ENCODE peak calls at places on chromosomes 16 and 17, in eight cellular contexts. P is ascending aorta; D is lower leg skin; L is CD4-positive, alpha-beta memory T cell; E is OCI-LY7; G is uterus; C is neural progenitor cell; M is right atrium auricular region. H is an unnamed sample.

GRCh38 chr17:39114744-39115534 is 36.5 kb downstream of the PLXDC1 start:
- DNase-seq in P (no peak), D (no peak), L (no peak), E (no peak), G (peak; percentile 41), C (no peak), M (no peak), H (no peak)

GRCh38 chr16:71781741-71782140 is 26.9 kb downstream of the AP1G1 start:
- DNase-seq in P (no peak), D (no peak), L (no peak), E (no peak), G (no peak), C (no peak), M (no peak), H (no peak)

GRCh38 chr17:82151106-82151957 is 53.3 kb upstream of the FASN start:
- DNase-seq in P (no peak), D (no peak), L (no peak), E (no peak), G (no peak), C (no peak), M (no peak), H (no peak)

GRCh38 chr17:79176792-79177601 is 102.4 kb downstream of the ENGASE start:
- DNase-seq in P (no peak), D (no peak), L (no peak), E (no peak), G (no peak), C (peak; percentile 51), M (no peak), H (no peak)

GRCh38 chr16:1530883-1531637 is 2.4 kb upstream of the TMEM204 start:
- DNase-seq in P (peak; percentile 80), D (peak; percentile 66), L (no peak), E (no peak), G (peak; percentile 74), C (no peak), M (peak; percentile 82), H (no peak)

GRCh38 chr17:32240745-32241144 is 24.9 kb upstream of the RHBDL3 start:
- DNase-seq in P (no peak), D (no peak), L (no peak), E (no peak), G (no peak), C (no peak), M (no peak), H (no peak)

GRCh38 chr17:78117027-78117981 is 11.3 kb downstream of the TMC6 start:
- DNase-seq in P (no peak), D (no peak), L (no peak), E (peak; percentile 54), G (peak; percentile 14), C (peak; percentile 50), M (no peak), H (no peak)

GRCh38 chr16:16028311-16028999 is 79.0 kb downstream of the ABCC1 start:
- DNase-seq in P (no peak), D (no peak), L (no peak), E (no peak), G (no peak), C (no peak), M (no peak), H (no peak)

GRCh38 chr16:19114359-19115147 is 789 bp downstream of the ITPRIPL2 start:
- DNase-seq in P (peak; percentile 71), D (peak; percentile 65), L (no peak), E (no peak), G (peak; percentile 76), C (peak; percentile 44), M (peak; percentile 74), H (peak; percentile 84)

GRCh38 chr16:11202260-11203091 is 53.5 kb downstream of the SOCS1 start:
- DNase-seq in P (no peak), D (no peak), L (no peak), E (no peak), G (no peak), C (peak; percentile 23), M (no peak), H (no peak)
- H3K4me3 ChIP-seq in P (no peak overlapping the region), D (no peak overlapping the region), L (no peak overlapping the region), E (no peak overlapping the region), G (no peak overlapping the region), C (no peak overlapping the region), M (no peak overlapping the region), H (no peak overlapping the region)

GRCh38 chr16:24440296-24440695 is 99.1 kb upstream of the RBBP6 start:
- DNase-seq in P (no peak), D (no peak), L (no peak), E (no peak), G (no peak), C (no peak), M (no peak), H (no peak)
- H3K4me3 ChIP-seq in P (no peak overlapping the region), D (no peak overlapping the region), L (no peak overlapping the region), E (no peak overlapping the region), G (no peak overlapping the region), C (no peak overlapping the region), M (no peak overlapping the region), H (no peak overlapping the region)

DNA sequence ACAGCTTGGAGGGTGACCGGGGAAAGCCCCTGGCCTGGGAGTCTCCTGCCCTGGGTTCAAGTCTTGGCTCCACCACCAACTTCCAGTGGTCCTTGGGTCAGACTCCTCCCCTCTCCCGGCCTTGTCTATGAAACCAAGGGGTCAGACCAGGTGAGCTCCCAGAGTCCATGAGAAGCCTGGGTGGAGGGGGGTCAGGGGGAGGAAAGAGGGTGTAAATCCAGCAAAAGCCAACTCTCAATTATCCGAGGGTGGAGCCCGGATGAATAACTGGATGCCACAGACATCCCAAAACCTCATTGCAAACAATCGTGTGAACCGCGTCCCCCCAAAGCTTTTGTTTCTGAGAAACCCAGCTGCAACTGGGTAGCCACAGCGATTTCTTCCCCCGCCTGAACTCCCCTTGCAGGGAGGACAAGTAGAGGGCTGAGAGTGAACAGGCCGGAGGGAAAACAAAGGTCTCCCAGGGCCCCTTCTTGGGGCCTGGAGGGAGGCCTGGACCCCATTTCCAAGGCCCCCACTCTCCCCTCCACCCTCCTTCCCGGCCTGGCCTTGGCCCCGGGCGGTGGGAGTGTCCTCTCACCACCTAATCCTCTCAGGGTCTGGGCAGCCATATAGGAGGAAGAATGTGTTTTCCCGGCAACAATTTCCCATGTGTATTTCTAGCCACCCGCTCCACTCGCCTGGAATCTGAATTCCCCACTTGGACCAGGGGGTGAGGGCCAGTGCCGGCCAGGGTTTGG is 2.5 kb downstream of the GLIS2 start:
- DNase-seq in P (no peak), D (no peak), L (no peak), E (no peak), G (no peak), C (peak; percentile 43), M (no peak), H (no peak)
- H3K4me3 ChIP-seq in P (peak overlapping the region; percentile 90), D (no peak overlapping the region), L (no peak overlapping the region), E (no peak overlapping the region), G (no peak overlapping the region), C (no peak overlapping the region), M (peak overlapping the region; percentile 85), H (peak overlapping the region; percentile 82)

GRCh38 chr17:2347805-2348685 is 10.7 kb downstream of the SGSM2 start:
- DNase-seq in P (no peak), D (no peak), L (no peak), E (no peak), G (no peak), C (peak; percentile 92), M (no peak), H (no peak)

GRCh38 chr17:2346475-2346874 is 9.2 kb downstream of the SGSM2 start:
- DNase-seq in P (no peak), D (no peak), L (no peak), E (no peak), G (no peak), C (no peak), M (no peak), H (no peak)

GRCh38 chr17:2343421-2343820 is 6.1 kb downstream of the SGSM2 start:
- DNase-seq in P (no peak), D (no peak), L (peak; percentile 16), E (no peak), G (no peak), C (no peak), M (no peak), H (no peak)

GRCh38 chr17:2344528-2344927 is 7.2 kb downstream of the SGSM2 start:
- DNase-seq in P (no peak), D (no peak), L (no peak), E (no peak), G (no peak), C (no peak), M (no peak), H (no peak)
- H3K4me3 ChIP-seq in P (no peak overlapping the region), D (no peak overlapping the region), L (no peak overlapping the region), E (no peak overlapping the region), G (no peak overlapping the region), C (no peak overlapping the region), M (no peak overlapping the region), H (no peak overlapping the region)

GRCh38 chr17:17019891-17020456 is 22.3 kb upstream of the MPRIP start:
- DNase-seq in P (no peak), D (no peak), L (no peak), E (no peak), G (no peak), C (no peak), M (no peak), H (no peak)

GRCh38 chr17:17020821-17021193 is 21.4 kb upstream of the MPRIP start:
- DNase-seq in P (no peak), D (no peak), L (no peak), E (no peak), G (no peak), C (no peak), M (no peak), H (no peak)

GRCh38 chr17:17021194-17021863 is 20.9 kb upstream of the MPRIP start:
- DNase-seq in P (peak; percentile 88), D (no peak), L (no peak), E (no peak), G (no peak), C (peak; percentile 82), M (peak; percentile 86), H (no peak)

GRCh38 chr17:17024778-17025300 is 17.4 kb upstream of the MPRIP start:
- DNase-seq in P (no peak), D (no peak), L (no peak), E (no peak), G (no peak), C (no peak), M (no peak), H (no peak)

DNA sequence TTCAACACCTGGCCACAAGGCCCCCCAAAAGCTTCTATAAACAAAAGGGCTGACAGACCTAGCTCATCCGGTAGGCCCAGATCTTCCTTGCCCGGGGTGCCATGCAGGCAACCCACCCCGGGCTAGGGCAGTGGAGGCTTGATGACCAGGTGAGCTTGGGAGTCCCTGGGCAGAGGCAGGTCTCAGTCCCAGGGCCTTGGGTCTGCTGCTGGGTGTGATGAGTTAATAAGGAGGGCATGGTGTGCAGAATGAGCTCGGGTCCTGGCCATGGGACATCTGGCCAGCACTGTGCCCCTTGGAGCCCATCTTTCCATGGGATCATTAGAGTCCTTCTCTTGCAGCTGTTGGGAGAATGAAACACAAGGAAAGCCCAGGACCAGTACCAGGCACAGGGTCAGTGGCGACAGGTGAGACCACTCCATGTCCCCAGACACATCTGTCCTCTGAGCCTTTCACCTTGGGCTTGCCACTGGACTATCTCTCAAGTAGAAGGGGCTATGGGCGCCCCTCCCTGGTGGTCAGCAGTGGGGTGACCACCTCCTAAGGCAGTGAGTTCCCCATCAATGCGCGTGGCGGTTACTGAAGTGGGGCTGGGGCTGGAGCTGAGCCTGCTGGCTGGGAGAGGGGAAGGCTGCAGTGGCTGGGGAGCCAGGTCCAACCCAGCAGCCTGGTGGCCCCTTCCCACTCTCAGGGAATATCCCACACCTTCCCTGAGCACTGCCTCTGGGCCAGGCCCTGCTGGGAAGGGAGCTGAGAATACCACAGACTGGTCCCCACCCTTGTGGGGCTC is 20.1 kb upstream of the MPRIP start:
- DNase-seq in P (no peak), D (no peak), L (no peak), E (no peak), G (no peak), C (no peak), M (no peak), H (no peak)
- H3K4me3 ChIP-seq in P (no peak overlapping the region), D (no peak overlapping the region), L (no peak overlapping the region), E (no peak overlapping the region), G (no peak overlapping the region), C (no peak overlapping the region), M (no peak overlapping the region), H (no peak overlapping the region)